ENCODE peak calls at places on chromosomes 3 and 15, in six cellular contexts. X, K, L, O, A and M are unnamed samples. For H3K36me3, the result is how much of the 10 kb centered on the place peaks cover.

GRCh38 chr3:13769422-13769821 is 110.4 kb downstream of the WNT7A start:
- DNase-seq in X (no peak), K (no peak), L (no peak), O (no peak), A (no peak), M (no peak)

GRCh38 chr15:90419738-90420487 is 31.9 kb downstream of the IQGAP1 start:
- DNase-seq in X (no peak), K (peak), L (no peak), O (no peak), A (peak), M (peak)

GRCh38 chr15:60507596-60508424 is 28.9 kb upstream of the ICE2 start:
- DNase-seq in X (peak), K (peak), L (peak), O (no peak), A (peak), M (peak)

GRCh38 chr3:45957606-45958005 is 14.3 kb downstream of the CXCR6 start:
- DNase-seq in X (no peak), K (no peak), L (no peak), O (no peak), A (no peak), M (no peak)

GRCh38 chr3:39378092-39378491 is 5.1 kb upstream of the SLC25A38 start:
- DNase-seq in X (peak), K (no peak), L (peak), O (no peak), A (peak), M (peak)

GRCh38 chr3:13079510-13079909 is 6.3 kb upstream of the IQSEC1 start:
- DNase-seq in X (no peak), K (no peak), L (no peak), O (no peak), A (no peak), M (no peak)

GRCh38 chr3:55923207-55923606 is 436.1 kb upstream of the WNT5A start:
- DNase-seq in X (no peak), K (no peak), L (no peak), O (no peak), A (no peak), M (no peak)

GRCh38 chr15:101008158-101009139 is 89.3 kb downstream of the LRRK1 start:
- DNase-seq in X (peak), K (peak), L (peak), O (peak), A (peak), M (peak)

GRCh38 chr15:70014860-70015490 is 82.7 kb downstream of the TLE3 start:
- DNase-seq in X (no peak), K (no peak), L (no peak), O (no peak), A (no peak), M (no peak)

GRCh38 chr3:70308760-70309159 is 3.7 kb downstream of the MDFIC2 start:
- DNase-seq in X (no peak), K (no peak), L (no peak), O (no peak), A (peak), M (peak)

GRCh38 chr15:40591310-40591845 is 2.7 kb upstream of the KNL1 start:
- DNase-seq in X (no peak), K (no peak), L (no peak), O (no peak), A (no peak), M (no peak)

GRCh38 chr3:43180027-43180426 is 74.1 kb upstream of the POMGNT2 start:
- DNase-seq in X (no peak), K (no peak), L (no peak), O (peak), A (peak), M (peak)

GRCh38 chr15:68821190-68821897 is 649 bp upstream of the ANP32A start:
- DNase-seq in X (no peak), K (no peak), L (no peak), O (no peak), A (no peak), M (peak)

GRCh38 chr15:25366058-25366457 is 72.8 kb downstream of the UBE3A start:
- DNase-seq in X (no peak), K (no peak), L (no peak), O (no peak), A (no peak), M (no peak)

GRCh38 chr3:100209948-100210776 is 50.6 kb upstream of the TBC1D23 start:
- DNase-seq in X (no peak), K (no peak), L (no peak), O (no peak), A (no peak), M (peak)

GRCh38 chr3:153284282-153284938 is 122.4 kb downstream of the RAP2B start:
- DNase-seq in X (no peak), K (peak), L (no peak), O (peak), A (peak), M (peak)

GRCh38 chr15:39629376-39629775 is 48.5 kb downstream of the THBS1 start:
- DNase-seq in X (peak), K (no peak), L (no peak), O (no peak), A (peak), M (no peak)

GRCh38 chr3:25902586-25902985 is 112.7 kb downstream of the OXSM start:
- DNase-seq in X (no peak), K (no peak), L (no peak), O (no peak), A (no peak), M (no peak)

GRCh38 chr15:83308671-83309070 is 24.2 kb upstream of the BNC1 start:
- DNase-seq in X (no peak), K (no peak), L (no peak), O (no peak), A (no peak), M (no peak)

GRCh38 chr3:66490984-66491383 is 9.8 kb downstream of the LRIG1 start:
- DNase-seq in X (no peak), K (no peak), L (no peak), O (no peak), A (peak), M (no peak)

GRCh38 chr3:86998551-86998950 is 7.6 kb upstream of the VGLL3 start:
- DNase-seq in X (no peak), K (no peak), L (no peak), O (no peak), A (no peak), M (no peak)

GRCh38 chr3:30760040-30760439 is 134.4 kb downstream of the GADL1 start:
- DNase-seq in X (no peak), K (no peak), L (no peak), O (no peak), A (no peak), M (no peak)

GRCh38 chr15:89105147-89105546 is 16.9 kb downstream of the ABHD2 start:
- DNase-seq in X (no peak), K (peak), L (no peak), O (no peak), A (peak), M (peak)

GRCh38 chr3:66037330-66037985 is 1.3 kb downstream of the MAGI1 start:
- DNase-seq in X (no peak), K (peak), L (peak), O (peak), A (peak), M (peak)

GRCh38 chr3:46368569-46368968 is 2.2 kb upstream of the CCR5 start:
- DNase-seq in X (peak), K (peak), L (no peak), O (peak), A (no peak), M (no peak)

GRCh38 chr3:48832691-48833090 is 15.0 kb downstream of the PRKAR2A start:
- DNase-seq in X (no peak), K (no peak), L (no peak), O (no peak), A (no peak), M (peak)

GRCh38 chr3:97884724-97885123 is 62.9 kb downstream of the CRYBG3 start:
- DNase-seq in X (no peak), K (no peak), L (no peak), O (no peak), A (no peak), M (peak)

GRCh38 chr3:190552021-190552420 is 38.1 kb downstream of the IL1RAP start:
- DNase-seq in X (no peak), K (no peak), L (no peak), O (no peak), A (no peak), M (no peak)

GRCh38 chr3:34547297-34547920 is 749.0 kb downstream of the PDCD6IP start:
- DNase-seq in X (no peak), K (no peak), L (no peak), O (no peak), A (no peak), M (no peak)

GRCh38 chr3:154427685-154428291 is 2.2 kb downstream of the GPR149 start:
- DNase-seq in X (no peak), K (no peak), L (no peak), O (no peak), A (no peak), M (no peak)

GRCh38 chr3:5198986-5199731 is 11.7 kb downstream of the EDEM1 start:
- DNase-seq in X (no peak), K (no peak), L (no peak), O (no peak), A (peak), M (no peak)

GRCh38 chr3:5198313-5198677 is 10.8 kb downstream of the EDEM1 start:
- DNase-seq in X (no peak), K (no peak), L (no peak), O (no peak), A (no peak), M (no peak)

GRCh38 chr3:5205165-5205941 is 17.8 kb downstream of the EDEM1 start:
- DNase-seq in X (no peak), K (no peak), L (no peak), O (no peak), A (peak), M (no peak)

GRCh38 chr3:5201536-5201935 is 14.0 kb downstream of the EDEM1 start:
- DNase-seq in X (no peak), K (no peak), L (peak), O (no peak), A (no peak), M (no peak)

GRCh38 chr3:5202267-5202666 is 14.8 kb downstream of the EDEM1 start:
- DNase-seq in X (no peak), K (no peak), L (peak), O (no peak), A (no peak), M (peak)
- H3K36me3 ChIP-seq in X (half or more), K (under half), L (under half), O (under half), A (under half), M (under half)

GRCh38 chr3:123952844-123953520 is 8.0 kb downstream of the CCDC14 start:
- DNase-seq in X (no peak), K (no peak), L (no peak), O (no peak), A (no peak), M (no peak)
- H3K36me3 ChIP-seq in X (under half), K (under half), L (half or more), O (under half), A (under half), M (under half)

DNA sequence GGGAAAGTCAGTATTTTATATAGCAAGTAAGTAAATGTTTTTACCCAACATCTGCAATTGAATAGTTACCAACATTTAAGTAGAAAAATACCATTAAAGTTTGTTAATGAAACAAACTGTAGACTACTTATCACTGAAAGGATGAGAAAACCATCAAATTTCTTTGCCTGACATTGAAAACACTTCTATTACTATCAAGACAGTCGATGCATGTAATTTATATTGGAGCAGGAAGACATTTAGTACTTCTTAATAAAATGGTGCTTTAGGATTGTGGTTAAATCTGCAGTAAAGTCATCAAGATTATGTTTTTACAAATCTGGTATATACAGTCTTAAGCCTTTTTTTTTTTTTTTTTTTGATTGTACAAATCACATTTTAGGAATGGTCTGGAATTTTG is 13.9 kb upstream of the CHD2 start:
- DNase-seq in X (no peak), K (no peak), L (no peak), O (no peak), A (no peak), M (no peak)
- H3K36me3 ChIP-seq in X (under half), K (under half), L (half or more), O (under half), A (under half), M (half or more)

GRCh38 chr15:99441427-99441766 is 124.4 kb upstream of the MEF2A start:
- DNase-seq in X (no peak), K (no peak), L (no peak), O (no peak), A (no peak), M (no peak)
- H3K36me3 ChIP-seq in X (under half), K (under half), L (under half), O (under half), A (under half), M (under half)

DNA sequence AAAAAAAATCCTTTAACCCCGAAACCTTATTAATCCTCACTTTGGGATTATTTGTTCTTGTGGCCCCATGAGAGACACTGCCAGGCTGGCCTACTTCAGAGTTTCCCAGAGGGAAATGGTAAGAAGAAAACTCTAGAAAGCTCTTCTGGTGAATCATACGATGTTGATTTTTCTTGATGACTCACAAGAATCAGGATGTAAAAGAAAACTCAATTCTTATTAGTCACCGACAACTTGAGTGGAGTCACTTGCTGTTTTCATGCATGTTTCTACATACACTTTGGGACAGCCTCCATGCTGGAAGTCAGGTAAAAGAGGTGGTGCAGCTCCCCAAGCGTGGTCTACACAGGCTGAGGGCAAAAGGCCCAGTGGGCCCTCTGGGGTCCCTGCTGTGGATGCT is 42.8 kb downstream of the MYO5C start:
- DNase-seq in X (no peak), K (no peak), L (no peak), O (no peak), A (peak), M (peak)
- H3K36me3 ChIP-seq in X (under half), K (under half), L (under half), O (under half), A (under half), M (under half)